ENCODE peak calls at places on chromosomes 1 and 21, in eight cellular contexts. N, B, K, P, F, D, J and I are unnamed samples.

GRCh38 chr1:234967121-234967520 is 161.5 kb downstream of the TOMM20 start:
- DNase-seq in N (no peak), B (no peak), K (no peak), P (no peak), F (peak), D (no peak), J (no peak), I (no peak)

GRCh38 chr1:184843732-184844495 is 89.3 kb upstream of the EDEM3 start:
- DNase-seq in N (no peak), B (no peak), K (peak), P (peak), F (no peak), D (no peak), J (no peak), I (peak)

GRCh38 chr1:218346391-218347204 is 1.5 kb downstream of the TGFB2 start:
- DNase-seq in N (no peak), B (no peak), K (no peak), P (no peak), F (no peak), D (peak), J (peak), I (no peak)

GRCh38 chr1:119779869-119780356 is 11.2 kb upstream of the HMGCS2 start:
- DNase-seq in N (no peak), B (no peak), K (peak), P (peak), F (no peak), D (peak), J (peak), I (peak)

GRCh38 chr1:234745844-234746797 is 136.1 kb upstream of the IRF2BP2 start:
- DNase-seq in N (no peak), B (no peak), K (no peak), P (no peak), F (no peak), D (no peak), J (no peak), I (no peak)

GRCh38 chr1:246040200-246040890 is 466.7 kb downstream of the SMYD3 start:
- DNase-seq in N (no peak), B (no peak), K (no peak), P (no peak), F (no peak), D (no peak), J (no peak), I (no peak)

GRCh38 chr1:51898090-51898734 is 19.7 kb upstream of the NRDC start:
- DNase-seq in N (no peak), B (no peak), K (no peak), P (no peak), F (peak), D (no peak), J (no peak), I (no peak)

GRCh38 chr1:116765962-116766361 is 11.7 kb downstream of the CD2 start:
- DNase-seq in N (no peak), B (no peak), K (no peak), P (no peak), F (no peak), D (no peak), J (no peak), I (peak)

GRCh38 chr1:68904472-68904871 is 407.6 kb upstream of the DEPDC1 start:
- DNase-seq in N (no peak), B (no peak), K (no peak), P (no peak), F (no peak), D (no peak), J (no peak), I (no peak)

GRCh38 chr1:110341146-110341871 is 2.1 kb downstream of the RBM15 start:
- DNase-seq in N (no peak), B (no peak), K (no peak), P (no peak), F (no peak), D (no peak), J (no peak), I (no peak)

GRCh38 chr1:24266398-24266941 is 52.7 kb upstream of the GRHL3 start:
- DNase-seq in N (no peak), B (no peak), K (no peak), P (no peak), F (peak), D (no peak), J (no peak), I (no peak)

GRCh38 chr1:110617116-110617515 is 11.0 kb upstream of the KCNA2 start:
- DNase-seq in N (no peak), B (no peak), K (no peak), P (no peak), F (no peak), D (no peak), J (no peak), I (no peak)

GRCh38 chr1:155033524-155033923 is at the start of the genes DCST1 and DCST2:
- DNase-seq in N (no peak), B (no peak), K (no peak), P (no peak), F (no peak), D (no peak), J (no peak), I (no peak)

GRCh38 chr1:43339584-43340232 is 2.1 kb downstream of the MPL start:
- DNase-seq in N (no peak), B (no peak), K (no peak), P (no peak), F (no peak), D (no peak), J (no peak), I (no peak)

GRCh38 chr1:219038398-219038797 is 135.3 kb upstream of the LYPLAL1 start:
- DNase-seq in N (no peak), B (no peak), K (no peak), P (no peak), F (no peak), D (no peak), J (no peak), I (no peak)

GRCh38 chr1:175163702-175164101 is 28.9 kb downstream of the KIAA0040 start:
- DNase-seq in N (no peak), B (no peak), K (no peak), P (no peak), F (no peak), D (no peak), J (no peak), I (no peak)

GRCh38 chr1:159009287-159009686 is 420 bp upstream of the IFI16 start:
- DNase-seq in N (no peak), B (no peak), K (no peak), P (no peak), F (no peak), D (no peak), J (no peak), I (no peak)

GRCh38 chr1:155934933-155935590 is 849 bp upstream of the KHDC4 start:
- DNase-seq in N (no peak), B (no peak), K (no peak), P (no peak), F (no peak), D (no peak), J (no peak), I (no peak)

GRCh38 chr1:89804646-89805237 is 16.1 kb upstream of the LRRC8D start:
- DNase-seq in N (no peak), B (peak), K (peak), P (peak), F (peak), D (peak), J (peak), I (no peak)

GRCh38 chr1:107514841-107515240 is 374.0 kb downstream of the NTNG1 start:
- DNase-seq in N (no peak), B (no peak), K (no peak), P (no peak), F (no peak), D (no peak), J (no peak), I (no peak)

GRCh38 chr1:6860401-6860800 is 75.1 kb downstream of the CAMTA1 start:
- DNase-seq in N (no peak), B (no peak), K (no peak), P (no peak), F (peak), D (no peak), J (no peak), I (no peak)

GRCh38 chr1:94026869-94027388 is 94.0 kb downstream of the ABCA4 start:
- DNase-seq in N (no peak), B (no peak), K (no peak), P (no peak), F (no peak), D (no peak), J (no peak), I (no peak)

GRCh38 chr1:166691476-166691875 is 147.8 kb upstream of the POGK start:
- DNase-seq in N (no peak), B (no peak), K (no peak), P (no peak), F (no peak), D (no peak), J (no peak), I (no peak)

GRCh38 chr1:35016406-35016805 is 15.3 kb downstream of the ZMYM6 start:
- DNase-seq in N (no peak), B (no peak), K (no peak), P (no peak), F (no peak), D (no peak), J (no peak), I (no peak)

GRCh38 chr1:50352428-50352827 is 70.8 kb downstream of the DMRTA2 start:
- DNase-seq in N (no peak), B (no peak), K (no peak), P (no peak), F (no peak), D (no peak), J (no peak), I (no peak)

GRCh38 chr1:55539652-55540512 is 324.7 kb upstream of the USP24 start:
- DNase-seq in N (no peak), B (no peak), K (no peak), P (no peak), F (no peak), D (no peak), J (no peak), I (no peak)

GRCh38 chr1:171769754-171770153 is 11.7 kb upstream of the METTL13 start:
- DNase-seq in N (no peak), B (no peak), K (no peak), P (no peak), F (no peak), D (no peak), J (no peak), I (no peak)

GRCh38 chr1:226719596-226720386 is 19.3 kb downstream of the ITPKB start:
- DNase-seq in N (no peak), B (no peak), K (no peak), P (no peak), F (no peak), D (no peak), J (no peak), I (no peak)

GRCh38 chr1:210074904-210075303 is 136.9 kb downstream of the SYT14 start:
- DNase-seq in N (no peak), B (no peak), K (no peak), P (no peak), F (no peak), D (no peak), J (no peak), I (no peak)

GRCh38 chr1:16971330-16972209 is 8.8 kb downstream of the MFAP2 start:
- DNase-seq in N (no peak), B (no peak), K (no peak), P (no peak), F (no peak), D (peak), J (peak), I (no peak)

GRCh38 chr1:234627009-234627950 is 17.3 kb upstream of the IRF2BP2 start:
- DNase-seq in N (no peak), B (no peak), K (no peak), P (no peak), F (no peak), D (no peak), J (no peak), I (no peak)

GRCh38 chr1:93694833-93695232 is 13.2 kb upstream of the BCAR3 start:
- DNase-seq in N (no peak), B (no peak), K (no peak), P (no peak), F (no peak), D (no peak), J (no peak), I (no peak)

GRCh38 chr1:111274653-111275052 is 16.0 kb upstream of the CHIA start:
- DNase-seq in N (no peak), B (no peak), K (no peak), P (no peak), F (no peak), D (no peak), J (no peak), I (no peak)

GRCh38 chr1:160916666-160917065 is 31.7 kb upstream of the ITLN1 start:
- DNase-seq in N (no peak), B (no peak), K (no peak), P (no peak), F (no peak), D (no peak), J (no peak), I (no peak)

GRCh38 chr1:180525696-180526000 is 23.3 kb upstream of the ACBD6 start:
- DNase-seq in N (no peak), B (no peak), K (no peak), P (no peak), F (no peak), D (no peak), J (no peak), I (no peak)

GRCh38 chr1:198157847-198158765 is 1.3 kb downstream of the NEK7 start:
- DNase-seq in N (no peak), B (no peak), K (peak), P (peak), F (no peak), D (no peak), J (no peak), I (no peak)

GRCh38 chr1:226827458-226827857 is 43.0 kb upstream of the PSEN2 start:
- DNase-seq in N (no peak), B (no peak), K (peak), P (peak), F (no peak), D (peak), J (peak), I (no peak)

GRCh38 chr1:235093685-235094592 is 34.7 kb downstream of the TOMM20 start:
- DNase-seq in N (no peak), B (peak), K (peak), P (peak), F (peak), D (peak), J (peak), I (no peak)

GRCh38 chr21:34019402-34019801 is 54.0 kb upstream of the MRPS6 start:
- DNase-seq in N (no peak), B (no peak), K (no peak), P (no peak), F (no peak), D (no peak), J (no peak), I (no peak)

GRCh38 chr21:34020005-34020847 is 53.2 kb upstream of the MRPS6 start:
- DNase-seq in N (no peak), B (no peak), K (no peak), P (no peak), F (no peak), D (no peak), J (no peak), I (no peak)

GRCh38 chr21:34018910-34019309 is 54.5 kb upstream of the MRPS6 start:
- DNase-seq in N (no peak), B (no peak), K (no peak), P (no peak), F (no peak), D (no peak), J (no peak), I (no peak)

GRCh38 chr21:34018185-34018584 is 55.2 kb upstream of the MRPS6 start:
- DNase-seq in N (no peak), B (no peak), K (no peak), P (no peak), F (no peak), D (no peak), J (no peak), I (no peak)

GRCh38 chr21:34017127-34017961 is 56.0 kb upstream of the MRPS6 start:
- DNase-seq in N (no peak), B (no peak), K (no peak), P (no peak), F (no peak), D (no peak), J (no peak), I (no peak)
- H3K27ac ChIP-seq in N (no peak), B (no peak), K (no peak), P (no peak), F (no peak), D (no peak), J (no peak), I (no peak)

GRCh38 chr1:70628973-70629372 is 217.9 kb downstream of the CTH start:
- DNase-seq in N (no peak), B (no peak), K (no peak), P (no peak), F (no peak), D (no peak), J (no peak), I (no peak)
- H3K27ac ChIP-seq in N (no peak), B (no peak), K (no peak), P (no peak), F (no peak), D (no peak), J (no peak), I (no peak)

GRCh38 chr1:39131940-39132339 is 72.6 kb upstream of the MACF1 start:
- DNase-seq in N (no peak), B (no peak), K (no peak), P (no peak), F (no peak), D (no peak), J (no peak), I (no peak)

GRCh38 chr1:39130297-39130696 is 74.2 kb upstream of the MACF1 start:
- DNase-seq in N (no peak), B (no peak), K (no peak), P (no peak), F (peak), D (no peak), J (no peak), I (no peak)

GRCh38 chr1:39134768-39135333 is 69.6 kb upstream of the MACF1 start:
- DNase-seq in N (no peak), B (no peak), K (no peak), P (no peak), F (no peak), D (no peak), J (no peak), I (no peak)

GRCh38 chr1:39133340-39133684 is 71.2 kb upstream of the MACF1 start:
- DNase-seq in N (no peak), B (no peak), K (no peak), P (no peak), F (no peak), D (no peak), J (no peak), I (no peak)

DNA sequence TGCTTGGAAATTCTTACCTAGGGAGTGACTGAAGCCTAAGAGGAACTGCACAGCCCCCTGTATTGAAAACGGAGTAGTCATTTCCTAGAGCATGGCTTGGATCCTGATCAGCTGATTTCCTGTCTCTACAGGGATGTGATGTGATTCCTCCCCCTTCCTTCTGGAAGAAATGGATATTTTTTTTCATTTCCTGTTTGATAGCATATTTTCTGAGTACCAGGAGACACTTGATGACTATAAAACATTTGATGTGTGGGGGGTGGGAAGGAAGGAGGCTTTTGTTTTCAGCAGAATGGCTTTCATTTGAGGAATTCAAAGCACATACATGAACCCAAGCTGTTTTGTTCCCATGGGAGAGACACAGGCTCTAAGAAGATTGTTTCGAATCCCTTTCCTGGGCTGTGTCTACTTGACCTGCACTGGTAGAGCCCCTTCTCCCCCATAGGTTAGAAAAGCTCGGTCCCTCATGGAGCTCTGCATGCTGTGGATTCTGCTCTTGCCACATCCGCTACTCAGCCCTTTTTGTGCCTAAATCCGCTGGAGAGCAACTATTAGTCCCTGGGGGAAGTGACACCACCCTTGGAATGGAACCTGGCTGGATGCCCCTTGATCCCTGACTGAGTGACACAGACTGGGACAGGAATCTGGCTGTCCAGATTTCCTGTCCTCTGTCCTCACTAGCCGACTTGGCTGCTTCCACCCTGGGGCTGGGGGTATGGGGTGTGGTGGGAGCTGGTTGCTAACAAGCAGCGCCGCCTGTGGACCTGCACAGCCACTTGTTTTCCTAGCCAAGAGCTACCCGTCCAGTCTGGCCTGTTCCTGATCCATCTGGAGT is 71.8 kb upstream of the MACF1 start:
- DNase-seq in N (peak), B (no peak), K (peak), P (peak), F (no peak), D (peak), J (peak), I (no peak)
- H3K27ac ChIP-seq in N (peak), B (peak), K (peak), P (peak), F (peak), D (peak), J (no peak), I (peak)

GRCh38 chr1:196609114-196609737 is 986 bp upstream of the KCNT2 start:
- DNase-seq in N (peak), B (no peak), K (no peak), P (no peak), F (no peak), D (peak), J (peak), I (no peak)
- H3K27ac ChIP-seq in N (no peak), B (peak), K (peak), P (peak), F (no peak), D (peak), J (peak), I (no peak)

GRCh38 chr21:31887596-31887920 is 14.7 kb downstream of the HUNK start:
- DNase-seq in N (no peak), B (peak), K (no peak), P (no peak), F (no peak), D (peak), J (no peak), I (no peak)
- H3K27ac ChIP-seq in N (no peak), B (no peak), K (no peak), P (no peak), F (no peak), D (no peak), J (no peak), I (no peak)

GRCh38 chr1:21927531-21928237 is 9.4 kb downstream of the HSPG2 start:
- DNase-seq in N (no peak), B (no peak), K (peak), P (peak), F (no peak), D (peak), J (no peak), I (no peak)
- H3K27ac ChIP-seq in N (no peak), B (peak), K (peak), P (peak), F (peak), D (peak), J (peak), I (no peak)